ENCODE peak calls at places on chromosomes 16 and 17, in nine cellular contexts. One of them, this sample, is unnamed.
A peak's percentile ranks its signal among the peaks of the same experiment; 100 is the strongest.

GRCh38 chr16:6335072-6335471 is 997.6 kb upstream of the RBFOX1 start:
- DNase-seq in SJCRH30: peak; percentile 3
- DNase-seq in islet precursor cell: peak; percentile 72
- DNase-seq in mesothelial cell of epicardium: no peak
- DNase-seq in smooth muscle cell of the brain vasculature: no peak
- DNase-seq in myocyte: no peak
- DNase-seq in nephron progenitor cell: peak; percentile 53
- DNase-seq in anterior cingulate cortex: no peak
- DNase-seq in hippocampal formation: no peak
- DNase-seq in this sample: no peak

GRCh38 chr17:77407321-77408277 is 266.8 kb downstream of the SEC14L1 start:
- DNase-seq in SJCRH30: peak; percentile 10
- DNase-seq in islet precursor cell: no peak
- DNase-seq in mesothelial cell of epicardium: no peak
- DNase-seq in smooth muscle cell of the brain vasculature: no peak
- DNase-seq in myocyte: no peak
- DNase-seq in nephron progenitor cell: no peak
- DNase-seq in anterior cingulate cortex: no peak
- DNase-seq in hippocampal formation: no peak
- DNase-seq in this sample: no peak

GRCh38 chr16:66020642-66021041 is 345.8 kb upstream of the CDH5 start:
- DNase-seq in SJCRH30: no peak
- DNase-seq in islet precursor cell: no peak
- DNase-seq in mesothelial cell of epicardium: no peak
- DNase-seq in smooth muscle cell of the brain vasculature: no peak
- DNase-seq in myocyte: no peak
- DNase-seq in nephron progenitor cell: no peak
- DNase-seq in anterior cingulate cortex: no peak
- DNase-seq in hippocampal formation: no peak
- DNase-seq in this sample: no peak

GRCh38 chr16:63625141-63625540 is 1496.7 kb downstream of the CDH11 start:
- DNase-seq in SJCRH30: no peak
- DNase-seq in islet precursor cell: no peak
- DNase-seq in mesothelial cell of epicardium: no peak
- DNase-seq in smooth muscle cell of the brain vasculature: no peak
- DNase-seq in myocyte: no peak
- DNase-seq in nephron progenitor cell: no peak
- DNase-seq in anterior cingulate cortex: no peak
- DNase-seq in hippocampal formation: no peak
- DNase-seq in this sample: no peak

GRCh38 chr17:7133424-7133823 is 18.8 kb upstream of the ASGR2 start:
- DNase-seq in SJCRH30: no peak
- DNase-seq in islet precursor cell: peak; percentile 87
- DNase-seq in mesothelial cell of epicardium: no peak
- DNase-seq in smooth muscle cell of the brain vasculature: no peak
- DNase-seq in myocyte: no peak
- DNase-seq in nephron progenitor cell: peak; percentile 35
- DNase-seq in anterior cingulate cortex: no peak
- DNase-seq in hippocampal formation: no peak
- DNase-seq in this sample: no peak

GRCh38 chr16:1414532-1415265 is at the start of gene UNKL:
- DNase-seq in SJCRH30: peak; percentile 74
- DNase-seq in islet precursor cell: peak; percentile 86
- DNase-seq in mesothelial cell of epicardium: peak; percentile 80
- DNase-seq in smooth muscle cell of the brain vasculature: peak; percentile 13
- DNase-seq in myocyte: peak; percentile 55
- DNase-seq in nephron progenitor cell: peak; percentile 91
- DNase-seq in anterior cingulate cortex: peak; percentile 18
- DNase-seq in hippocampal formation: peak; percentile 44
- DNase-seq in this sample: no peak

GRCh38 chr16:64278196-64278595 is 843.7 kb downstream of the CDH11 start:
- DNase-seq in SJCRH30: no peak
- DNase-seq in islet precursor cell: no peak
- DNase-seq in mesothelial cell of epicardium: no peak
- DNase-seq in smooth muscle cell of the brain vasculature: no peak
- DNase-seq in myocyte: no peak
- DNase-seq in nephron progenitor cell: no peak
- DNase-seq in anterior cingulate cortex: no peak
- DNase-seq in hippocampal formation: no peak
- DNase-seq in this sample: no peak

GRCh38 chr17:57294629-57295501 is 38.5 kb downstream of the MSI2 start:
- DNase-seq in SJCRH30: peak; percentile 74
- DNase-seq in islet precursor cell: peak; percentile 79
- DNase-seq in mesothelial cell of epicardium: no peak
- DNase-seq in smooth muscle cell of the brain vasculature: peak; percentile 33
- DNase-seq in myocyte: peak; percentile 92
- DNase-seq in nephron progenitor cell: no peak
- DNase-seq in anterior cingulate cortex: no peak
- DNase-seq in hippocampal formation: no peak
- DNase-seq in this sample: no peak

GRCh38 chr17:29570521-29570920 is 2.0 kb downstream of the TP53I13 start:
- DNase-seq in SJCRH30: no peak
- DNase-seq in islet precursor cell: peak; percentile 50
- DNase-seq in mesothelial cell of epicardium: no peak
- DNase-seq in smooth muscle cell of the brain vasculature: no peak
- DNase-seq in myocyte: no peak
- DNase-seq in nephron progenitor cell: no peak
- DNase-seq in anterior cingulate cortex: no peak
- DNase-seq in hippocampal formation: no peak
- DNase-seq in this sample: no peak

GRCh38 chr17:14300628-14301278 is at the start of gene HS3ST3B1:
- DNase-seq in SJCRH30: peak; percentile 100
- DNase-seq in islet precursor cell: peak; percentile 100
- DNase-seq in mesothelial cell of epicardium: peak; percentile 94
- DNase-seq in smooth muscle cell of the brain vasculature: peak; percentile 98
- DNase-seq in myocyte: peak; percentile 100
- DNase-seq in nephron progenitor cell: peak; percentile 100
- DNase-seq in anterior cingulate cortex: peak; percentile 80
- DNase-seq in hippocampal formation: peak; percentile 71
- DNase-seq in this sample: peak; percentile 72

GRCh38 chr17:77142689-77143088 is 1.9 kb downstream of the SEC14L1 start:
- DNase-seq in SJCRH30: no peak
- DNase-seq in islet precursor cell: no peak
- DNase-seq in mesothelial cell of epicardium: no peak
- DNase-seq in smooth muscle cell of the brain vasculature: no peak
- DNase-seq in myocyte: no peak
- DNase-seq in nephron progenitor cell: no peak
- DNase-seq in anterior cingulate cortex: no peak
- DNase-seq in hippocampal formation: no peak
- DNase-seq in this sample: no peak

GRCh38 chr16:29745126-29745852 is 501 bp downstream of the C16orf54 start:
- DNase-seq in SJCRH30: no peak
- DNase-seq in islet precursor cell: no peak
- DNase-seq in mesothelial cell of epicardium: no peak
- DNase-seq in smooth muscle cell of the brain vasculature: no peak
- DNase-seq in myocyte: no peak
- DNase-seq in nephron progenitor cell: no peak
- DNase-seq in anterior cingulate cortex: no peak
- DNase-seq in hippocampal formation: no peak
- DNase-seq in this sample: no peak

GRCh38 chr16:29663020-29663828 is at the start of gene SPN:
- DNase-seq in SJCRH30: no peak
- DNase-seq in islet precursor cell: no peak
- DNase-seq in mesothelial cell of epicardium: no peak
- DNase-seq in smooth muscle cell of the brain vasculature: no peak
- DNase-seq in myocyte: no peak
- DNase-seq in nephron progenitor cell: no peak
- DNase-seq in anterior cingulate cortex: no peak
- DNase-seq in hippocampal formation: no peak
- DNase-seq in this sample: no peak

GRCh38 chr17:36849871-36850348 is 87.4 kb upstream of the LHX1 start:
- DNase-seq in SJCRH30: peak; percentile 54
- DNase-seq in islet precursor cell: peak; percentile 83
- DNase-seq in mesothelial cell of epicardium: no peak
- DNase-seq in smooth muscle cell of the brain vasculature: no peak
- DNase-seq in myocyte: peak; percentile 11
- DNase-seq in nephron progenitor cell: no peak
- DNase-seq in anterior cingulate cortex: no peak
- DNase-seq in hippocampal formation: no peak
- DNase-seq in this sample: no peak

GRCh38 chr17:60356947-60357346 is 35.0 kb downstream of the USP32 start:
- DNase-seq in SJCRH30: no peak
- DNase-seq in islet precursor cell: no peak
- DNase-seq in mesothelial cell of epicardium: no peak
- DNase-seq in smooth muscle cell of the brain vasculature: no peak
- DNase-seq in myocyte: no peak
- DNase-seq in nephron progenitor cell: no peak
- DNase-seq in anterior cingulate cortex: no peak
- DNase-seq in hippocampal formation: no peak
- DNase-seq in this sample: no peak

GRCh38 chr16:90077240-90077756 is at the start of gene PRDM7:
- DNase-seq in SJCRH30: peak; percentile 95
- DNase-seq in islet precursor cell: peak; percentile 97
- DNase-seq in mesothelial cell of epicardium: peak; percentile 92
- DNase-seq in smooth muscle cell of the brain vasculature: peak; percentile 77
- DNase-seq in myocyte: peak; percentile 92
- DNase-seq in nephron progenitor cell: peak; percentile 96
- DNase-seq in anterior cingulate cortex: peak; percentile 92
- DNase-seq in hippocampal formation: peak; percentile 93
- DNase-seq in this sample: peak; percentile 89

GRCh38 chr17:10799407-10799806 is 4.5 kb downstream of the TMEM238L start:
- DNase-seq in SJCRH30: no peak
- DNase-seq in islet precursor cell: no peak
- DNase-seq in mesothelial cell of epicardium: no peak
- DNase-seq in smooth muscle cell of the brain vasculature: no peak
- DNase-seq in myocyte: no peak
- DNase-seq in nephron progenitor cell: no peak
- DNase-seq in anterior cingulate cortex: no peak
- DNase-seq in hippocampal formation: no peak
- DNase-seq in this sample: no peak